ENCODE peak calls at places on chromosomes 11 and 22, in ten cellular contexts. P, X, N, O, K, F, D, C, L and U are unnamed samples.

GRCh38 chr22:44586337-44586990 is 88.4 kb upstream of the RTL6 start:
- DNase-seq in N (no peak), D (no peak), F (no peak), X (no peak), K (no peak), L (peak), O (no peak), C (no peak), P (peak), U (no peak)

GRCh38 chr11:9148035-9148434 is 56.6 kb upstream of the SCUBE2 start:
- DNase-seq in C (no peak), F (no peak), L (no peak), X (no peak), K (no peak), P (no peak), D (no peak), N (no peak), O (no peak), U (no peak)

GRCh38 chr11:82858556-82859091 is 41.6 kb downstream of the PRCP start:
- DNase-seq in L (no peak), N (peak), P (no peak), X (no peak), F (peak), C (no peak), K (no peak), D (peak), O (peak), U (peak)

GRCh38 chr11:128874406-128874805 is 7.3 kb upstream of the KCNJ1 start:
- DNase-seq in P (no peak), O (no peak), K (no peak), C (peak), F (no peak), D (peak), N (no peak), L (no peak), X (no peak), U (peak)

GRCh38 chr11:73141309-73142127 is 600 bp downstream of the FCHSD2 start:
- DNase-seq in K (no peak), P (peak), N (peak), O (peak), X (peak), L (peak), D (peak), C (no peak), F (peak), U (peak)

GRCh38 chr11:2260491-2261364 is 9.7 kb downstream of the ASCL2 start:
- DNase-seq in C (no peak), O (no peak), P (no peak), K (no peak), N (no peak), F (no peak), D (no peak), X (no peak), L (no peak), U (no peak)

GRCh38 chr11:208917-209260 is 1.4 kb downstream of the RIC8A start:
- DNase-seq in X (peak), N (no peak), C (no peak), P (no peak), O (no peak), L (no peak), D (no peak), F (no peak), K (no peak), U (no peak)

GRCh38 chr11:83389975-83390374 is 103.8 kb upstream of the CCDC90B start:
- DNase-seq in L (no peak), D (no peak), O (no peak), X (no peak), F (no peak), C (no peak), N (no peak), P (no peak), K (no peak), U (no peak)

GRCh38 chr11:119791701-119792151 is 62.7 kb upstream of the NECTIN1 start:
- DNase-seq in N (no peak), X (no peak), L (no peak), O (peak), K (no peak), F (peak), C (peak), D (peak), P (peak), U (peak)

GRCh38 chr11:69044111-69045013 is 4.4 kb upstream of the TPCN2 start:
- DNase-seq in K (no peak), F (peak), N (peak), P (peak), L (peak), X (peak), C (peak), D (peak), O (peak), U (peak)

GRCh38 chr22:39748877-39749276 is 144.7 kb downstream of the ENTHD1 start:
- DNase-seq in C (peak), F (peak), P (no peak), K (no peak), D (peak), N (no peak), X (no peak), L (no peak), O (peak), U (peak)

GRCh38 chr11:22792497-22792896 is 37.1 kb downstream of the SVIP start:
- DNase-seq in L (no peak), P (no peak), D (peak), X (no peak), C (peak), K (no peak), O (peak), N (peak), F (no peak), U (peak)

GRCh38 chr11:42524534-42525227 is 787.1 kb upstream of the API5 start:
- DNase-seq in L (no peak), O (peak), N (peak), K (peak), X (no peak), D (peak), P (peak), C (no peak), F (peak), U (peak)

GRCh38 chr11:6812391-6813005 is 13.0 kb upstream of the OR6A2 start:
- DNase-seq in P (no peak), C (no peak), X (peak), D (peak), K (peak), N (peak), F (peak), L (no peak), O (peak), U (peak)

GRCh38 chr11:61333638-61334433 is 808 bp downstream of the TKFC start:
- DNase-seq in C (no peak), O (no peak), X (no peak), F (no peak), D (no peak), K (no peak), L (no peak), N (no peak), P (no peak), U (no peak)

GRCh38 chr11:128533473-128533872 is 53.9 kb downstream of the ETS1 start:
- DNase-seq in C (no peak), X (no peak), O (no peak), L (no peak), N (no peak), P (no peak), F (no peak), K (no peak), D (no peak), U (no peak)

GRCh38 chr11:17389957-17390649 is 1.6 kb upstream of the KCNJ11 start:
- DNase-seq in N (no peak), F (no peak), X (no peak), O (no peak), K (no peak), D (no peak), L (no peak), P (no peak), C (no peak), U (no peak)

GRCh38 chr22:44587004-44587793 is 89.2 kb upstream of the RTL6 start:
- DNase-seq in K (no peak), X (no peak), C (no peak), D (peak), P (peak), L (peak), F (no peak), O (peak), N (peak), U (no peak)

GRCh38 chr11:130771708-130772107 is 144.6 kb downstream of the SNX19 start:
- DNase-seq in L (no peak), N (no peak), F (no peak), P (no peak), D (peak), O (peak), K (no peak), X (no peak), C (no peak), U (no peak)

GRCh38 chr11:70948855-70949551 is 303.4 kb downstream of the SHANK2 start:
- DNase-seq in N (no peak), F (no peak), X (no peak), P (no peak), K (no peak), D (no peak), C (no peak), O (no peak), L (no peak), U (no peak)

GRCh38 chr11:69116671-69117070 is 39.1 kb upstream of the SMIM38 start:
- DNase-seq in F (no peak), C (no peak), O (no peak), K (no peak), L (peak), D (no peak), N (no peak), P (no peak), X (no peak), U (no peak)

GRCh38 chr11:47864910-47865309 is 16.8 kb upstream of the NUP160 start:
- DNase-seq in C (no peak), F (peak), N (no peak), K (no peak), X (no peak), D (no peak), O (no peak), L (no peak), P (no peak), U (no peak)